ENCODE peak calls at places on chromosome 20, in seven cellular contexts. N is fibroblast of lung, O is hepatocyte, F is uterus, C is MM.1S, M is thoracic aorta, J is HCT116. E is an unnamed sample.

GRCh38 chr20:46720776-46721425 is 11.5 kb downstream of the SLC2A10 start:
- DNase-seq in N (no peak), O (no peak), F (no peak), C (no peak), M (no peak), J (no peak), E (no peak)

GRCh38 chr20:34299925-34300806 is 3.0 kb downstream of the AHCY start:
- DNase-seq in N (no peak), O (peak; percentile 30), F (no peak), C (no peak), M (no peak), J (no peak), E (no peak)

GRCh38 chr20:36303831-36304230 is 2.3 kb upstream of the DLGAP4 start:
- DNase-seq in N (no peak), O (no peak), F (no peak), C (no peak), M (no peak), J (no peak), E (no peak)

GRCh38 chr20:63968136-63968927 is 1.4 kb downstream of the ZNF512B start:
- DNase-seq in N (no peak), O (no peak), F (peak; percentile 25), C (no peak), M (no peak), J (no peak), E (no peak)

GRCh38 chr20:40720826-40721225 is 31.8 kb upstream of the MAFB start:
- DNase-seq in N (no peak), O (no peak), F (no peak), C (no peak), M (no peak), J (no peak), E (no peak)

GRCh38 chr20:46293084-46293483 is 15.2 kb downstream of the CDH22 start:
- DNase-seq in N (peak; percentile 42), O (peak; percentile 75), F (no peak), C (peak; percentile 33), M (no peak), J (no peak), E (peak; percentile 33)

GRCh38 chr20:2822073-2822472 is 5.9 kb downstream of the TMEM239 start:
- DNase-seq in N (peak; percentile 60), O (no peak), F (no peak), C (peak; percentile 61), M (no peak), J (no peak), E (no peak)

GRCh38 chr20:32727663-32728062 is 15.6 kb downstream of the COMMD7 start:
- DNase-seq in N (peak; percentile 97), O (no peak), F (no peak), C (no peak), M (no peak), J (no peak), E (no peak)

GRCh38 chr20:31811796-31812728 is 7.1 kb upstream of the MYLK2 start:
- DNase-seq in N (peak; percentile 89), O (no peak), F (no peak), C (no peak), M (no peak), J (no peak), E (no peak)

GRCh38 chr20:31836853-31837608 is 8.4 kb downstream of the FOXS1 start:
- DNase-seq in N (peak; percentile 53), O (no peak), F (no peak), C (no peak), M (no peak), J (no peak), E (no peak)

GRCh38 chr20:18233408-18233943 is 54.9 kb upstream of the ZNF133 start:
- DNase-seq in N (no peak), O (no peak), F (no peak), C (no peak), M (no peak), J (no peak), E (no peak)

GRCh38 chr20:63974402-63975200 is 4.8 kb downstream of the SAMD10 start:
- DNase-seq in N (no peak), O (peak; percentile 11), F (peak; percentile 44), C (no peak), M (no peak), J (no peak), E (no peak)

DNA sequence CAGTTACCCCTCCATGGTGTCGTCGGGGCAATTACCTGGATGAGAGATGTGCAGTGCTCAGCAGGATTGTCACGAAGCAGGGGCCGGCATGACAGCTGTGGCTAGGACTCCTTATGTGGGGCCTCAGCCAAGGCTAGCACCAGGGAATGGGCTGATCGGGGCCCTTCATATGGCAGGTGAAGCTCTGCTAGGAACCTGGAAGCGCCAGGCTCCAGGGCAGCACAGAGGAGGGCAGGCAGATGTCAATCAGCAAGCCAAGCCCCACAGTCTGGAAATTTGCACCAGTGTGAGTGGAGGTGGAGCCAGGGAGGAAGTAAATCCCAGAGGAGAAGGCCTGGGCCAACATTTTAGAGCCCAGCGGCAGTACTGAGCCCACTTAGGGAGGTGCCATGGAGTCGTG is 21.2 kb downstream of the SYNDIG1 start:
- DNase-seq in N (no peak), O (no peak), F (no peak), C (no peak), M (no peak), J (no peak), E (no peak)
- H3K27ac ChIP-seq in N (no peak overlapping the region), O (no peak overlapping the region), F (no peak overlapping the region), C (no peak overlapping the region), M (no peak overlapping the region), J (no peak overlapping the region), E (no peak overlapping the region)

GRCh38 chr20:11247943-11248475 is 574.2 kb upstream of the JAG1 start:
- DNase-seq in N (no peak), O (no peak), F (no peak), C (no peak), M (no peak), J (no peak), E (no peak)
- H3K27ac ChIP-seq in N (no peak overlapping the region), O (no peak overlapping the region), F (no peak overlapping the region), C (no peak overlapping the region), M (no peak overlapping the region), J (no peak overlapping the region), E (no peak overlapping the region)

GRCh38 chr20:44643596-44644383 is 7.7 kb downstream of the ADA start:
- DNase-seq in N (peak; percentile 82), O (peak; percentile 77), F (peak; percentile 66), C (peak; percentile 20), M (no peak), J (no peak), E (peak; percentile 80)

GRCh38 chr20:44641305-44641704 is 10.2 kb downstream of the ADA start:
- DNase-seq in N (no peak), O (no peak), F (no peak), C (no peak), M (no peak), J (no peak), E (peak; percentile 26)

GRCh38 chr20:44644384-44645131 is 6.9 kb downstream of the ADA start:
- DNase-seq in N (no peak), O (no peak), F (no peak), C (peak; percentile 75), M (no peak), J (no peak), E (no peak)

GRCh38 chr20:44642203-44643153 is 9.0 kb downstream of the ADA start:
- DNase-seq in N (peak; percentile 91), O (peak; percentile 81), F (peak; percentile 62), C (peak; percentile 63), M (no peak), J (no peak), E (peak; percentile 65)

DNA sequence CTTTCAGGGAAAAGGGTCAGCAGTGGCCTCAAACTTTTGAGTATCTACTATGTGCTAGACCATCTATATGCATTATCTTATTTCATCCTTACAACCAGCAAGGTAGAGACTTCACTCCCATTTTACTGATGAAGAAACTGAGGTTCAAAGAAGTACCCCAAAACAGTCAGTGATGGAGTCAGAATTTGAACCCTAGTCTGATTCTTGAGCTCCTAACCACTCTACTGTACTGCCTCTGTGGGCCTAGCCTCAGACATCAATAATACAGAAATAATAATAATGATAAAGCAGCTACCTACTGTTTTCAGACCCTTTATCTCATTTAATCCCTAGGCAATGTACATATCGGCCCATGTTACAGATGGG is 8.4 kb downstream of the ADA start:
- DNase-seq in N (no peak), O (no peak), F (no peak), C (no peak), M (no peak), J (no peak), E (no peak)
- H3K27ac ChIP-seq in N (peak overlapping the region; percentile 31), O (peak overlapping the region; percentile 81), F (peak overlapping the region; percentile 60), C (peak overlapping the region; percentile 98), M (no peak overlapping the region), J (no peak overlapping the region), E (peak overlapping the region; percentile 81)

GRCh38 chr20:51310216-51310615 is 232.3 kb downstream of the NFATC2 start:
- DNase-seq in N (no peak), O (peak; percentile 46), F (no peak), C (no peak), M (no peak), J (no peak), E (no peak)
- H3K27ac ChIP-seq in N (no peak overlapping the region), O (no peak overlapping the region), F (no peak overlapping the region), C (no peak overlapping the region), M (no peak overlapping the region), J (no peak overlapping the region), E (no peak overlapping the region)

GRCh38 chr20:13783528-13783927 is 1.2 kb downstream of the ESF1 start:
- DNase-seq in N (no peak), O (no peak), F (no peak), C (no peak), M (no peak), J (no peak), E (no peak)
- H3K27ac ChIP-seq in N (no peak overlapping the region), O (no peak overlapping the region), F (no peak overlapping the region), C (no peak overlapping the region), M (no peak overlapping the region), J (no peak overlapping the region), E (no peak overlapping the region)

GRCh38 chr20:62309947-62310756 is 7.4 kb downstream of the ADRM1 start:
- DNase-seq in N (no peak), O (no peak), F (no peak), C (no peak), M (no peak), J (no peak), E (no peak)
- H3K27ac ChIP-seq in N (no peak overlapping the region), O (no peak overlapping the region), F (no peak overlapping the region), C (no peak overlapping the region), M (no peak overlapping the region), J (no peak overlapping the region), E (no peak overlapping the region)

DNA sequence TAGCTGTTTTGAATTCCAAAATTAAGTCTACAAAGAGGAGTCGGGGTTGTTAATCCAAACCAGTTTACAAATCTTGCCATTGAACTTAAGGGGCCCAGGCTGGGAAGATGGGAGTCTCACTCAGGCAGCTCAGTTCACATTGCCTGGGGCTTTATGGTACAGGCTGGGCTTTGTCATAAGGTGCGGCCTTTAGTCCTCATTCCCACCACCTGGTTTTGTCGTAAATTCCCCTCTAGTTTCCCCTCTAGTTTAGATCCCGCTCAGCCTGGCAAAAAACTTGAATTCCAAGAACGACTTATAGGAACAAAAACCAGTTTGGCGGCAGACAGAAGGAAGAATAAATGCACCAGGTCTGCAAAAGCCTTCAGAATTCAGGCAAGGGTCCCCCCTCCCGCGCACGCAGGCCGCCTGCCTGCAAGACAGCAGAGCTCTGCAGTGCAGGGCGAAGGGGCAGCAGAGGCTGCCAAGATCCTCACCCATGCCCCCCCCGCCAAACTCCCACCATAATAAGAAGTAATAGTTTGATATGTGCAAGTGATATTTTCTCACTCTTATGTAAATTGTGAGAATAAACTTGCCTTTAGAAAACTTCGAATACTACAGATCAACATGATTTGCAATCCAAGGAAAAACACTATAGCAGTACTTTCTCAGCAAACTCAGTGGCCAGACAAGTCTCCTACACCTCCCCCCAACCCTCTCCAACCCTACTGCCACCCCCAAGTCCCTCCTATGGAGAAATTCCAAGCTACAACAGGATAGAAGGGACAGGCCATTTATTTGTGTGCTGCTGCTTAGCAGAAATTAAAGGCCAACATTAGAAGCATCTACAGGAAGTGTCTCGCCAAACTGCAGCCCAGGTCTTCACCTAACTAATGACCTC is 4.0 kb downstream of the BMP7 start:
- DNase-seq in N (no peak), O (no peak), F (no peak), C (no peak), M (no peak), J (no peak), E (no peak)
- H3K27ac ChIP-seq in N (no peak overlapping the region), O (peak overlapping the region; percentile 68), F (no peak overlapping the region), C (no peak overlapping the region), M (no peak overlapping the region), J (no peak overlapping the region), E (no peak overlapping the region)

E was measured in foreskin keratinocyte.